ENCODE peak calls at places on chromosomes 12 and 14, in six cellular contexts. T is brain microvascular endothelial cell, S is left ventricle myocardium inferior, E is uterus, J is fibroblast of lung, G is SJSA1. N is an unnamed sample.

GRCh38 chr14:22798528-22798927 is 16.7 kb downstream of the SLC7A7 start:
- DNase-seq in G (no peak), E (no peak), S (no peak), J (no peak), T (no peak), N (no peak)

GRCh38 chr12:65742481-65742971 is 81.8 kb upstream of the HMGA2 start:
- DNase-seq in S (no peak), G (peak; percentile 100), T (peak; percentile 41), E (no peak), J (peak; percentile 54), N (no peak)

GRCh38 chr14:81751198-81751597 is 217.5 kb upstream of the SEL1L start:
- DNase-seq in J (no peak), G (no peak), E (no peak), T (no peak), S (peak; percentile 14), N (no peak)

GRCh38 chr14:76964695-76965094 is 63.8 kb downstream of the IRF2BPL start:
- DNase-seq in E (no peak), J (no peak), G (no peak), S (no peak), T (no peak), N (no peak)

GRCh38 chr14:85625925-85626585 is 96.1 kb downstream of the FLRT2 start:
- DNase-seq in J (peak; percentile 3), S (no peak), E (no peak), T (no peak), G (no peak), N (no peak)

GRCh38 chr14:32932921-32933622 is 5.6 kb upstream of the NPAS3 start:
- DNase-seq in J (no peak), E (no peak), T (no peak), S (peak; percentile 27), G (no peak), N (no peak)

GRCh38 chr12:123364532-123365140 is at the start of gene SBNO1:
- DNase-seq in T (peak; percentile 76), S (peak; percentile 91), E (peak; percentile 94), G (peak; percentile 90), J (peak; percentile 91), N (peak; percentile 93)

GRCh38 chr12:76952995-76953394 is 74.2 kb upstream of the CSRP2 start:
- DNase-seq in G (no peak), E (no peak), S (no peak), J (no peak), T (no peak), N (no peak)

GRCh38 chr14:66009104-66009503 is 477.1 kb upstream of the CCDC196 start:
- DNase-seq in T (peak; percentile 41), E (no peak), S (no peak), G (no peak), J (peak; percentile 41), N (no peak)

GRCh38 chr12:75556306-75556899 is 45.0 kb upstream of the KRR1 start:
- DNase-seq in S (no peak), E (no peak), T (no peak), J (peak; percentile 52), G (no peak), N (no peak)

GRCh38 chr12:26119391-26119981 is 5.4 kb downstream of the BHLHE41 start:
- DNase-seq in G (no peak), T (peak; percentile 61), E (peak; percentile 45), J (peak; percentile 84), S (no peak), N (peak; percentile 39)

GRCh38 chr14:62592877-62593276 is 452.4 kb downstream of the KCNH5 start:
- DNase-seq in J (peak; percentile 59), T (no peak), S (no peak), E (no peak), G (no peak), N (no peak)

GRCh38 chr14:74504874-74505617 is 11.5 kb downstream of the ISCA2 start:
- DNase-seq in J (no peak), E (no peak), T (no peak), S (no peak), G (peak; percentile 36), N (no peak)

GRCh38 chr14:104682107-104682593 is 7.3 kb upstream of the INF2 start:
- DNase-seq in T (no peak), J (no peak), G (no peak), E (no peak), S (peak; percentile 17), N (no peak)

GRCh38 chr12:106897082-106897481 is 58.6 kb upstream of the TMEM263 start:
- DNase-seq in T (no peak), E (no peak), S (no peak), G (no peak), J (peak; percentile 44), N (no peak)

GRCh38 chr12:69575346-69575745 is 9.9 kb upstream of the CCT2 start:
- DNase-seq in E (no peak), S (no peak), T (no peak), G (no peak), J (no peak), N (no peak)

GRCh38 chr12:122846622-122847515 is 11.6 kb downstream of the HIP1R start:
- DNase-seq in G (no peak), T (no peak), E (no peak), S (no peak), J (no peak), N (no peak)

GRCh38 chr14:89740241-89740640 is 214.3 kb downstream of the EFCAB11 start:
- DNase-seq in J (no peak), S (no peak), T (no peak), E (no peak), G (no peak), N (no peak)

GRCh38 chr14:20681348-20682126 is 2.8 kb upstream of the RNASE4 start:
- DNase-seq in G (peak; percentile 84), S (peak; percentile 74), J (peak; percentile 90), T (peak; percentile 95), E (peak; percentile 84), N (peak; percentile 79)

GRCh38 chr14:100670017-100670974 is 56.4 kb upstream of the DLK1 start:
- DNase-seq in T (no peak), E (no peak), J (no peak), S (no peak), G (no peak), N (no peak)

GRCh38 chr12:18383203-18383602 is 121.9 kb downstream of the PIK3C2G start:
- DNase-seq in E (no peak), S (no peak), G (no peak), J (peak; percentile 90), T (peak; percentile 92), N (no peak)

GRCh38 chr12:32272465-32272864 is 126.9 kb upstream of the FGD4 start:
- DNase-seq in E (no peak), T (no peak), G (no peak), J (no peak), S (no peak), N (no peak)

GRCh38 chr12:49637401-49637800 is 14.0 kb downstream of the PRPF40B start:
- DNase-seq in J (no peak), E (no peak), T (no peak), G (no peak), S (no peak), N (no peak)

GRCh38 chr12:104243551-104243950 is 28.0 kb downstream of the TXNRD1 start:
- DNase-seq in J (no peak), E (no peak), S (no peak), G (no peak), T (no peak), N (no peak)

GRCh38 chr12:118645219-118645618 is 268.9 kb downstream of the SUDS3 start:
- DNase-seq in G (no peak), S (peak; percentile 21), T (no peak), J (no peak), E (no peak), N (no peak)

GRCh38 chr12:49346659-49347306 is at the start of gene DNAJC22:
- DNase-seq in J (no peak), T (no peak), S (no peak), G (no peak), E (no peak), N (no peak)

GRCh38 chr14:96653597-96653996 is 143.6 kb upstream of the VRK1 start:
- DNase-seq in G (no peak), T (no peak), E (no peak), J (no peak), S (no peak), N (no peak)

GRCh38 chr14:104685216-104685997 is 4.0 kb upstream of the INF2 start:
- DNase-seq in T (no peak), J (no peak), S (no peak), E (no peak), G (no peak), N (no peak)

GRCh38 chr14:53055003-53055402 is 98.1 kb downstream of the DDHD1 start:
- DNase-seq in S (no peak), J (peak; percentile 79), T (peak; percentile 22), E (no peak), G (no peak), N (peak; percentile 44)

GRCh38 chr14:33432407-33433023 is 493.8 kb downstream of the NPAS3 start:
- DNase-seq in T (peak; percentile 66), S (no peak), J (peak; percentile 63), E (no peak), G (no peak), N (no peak)

GRCh38 chr12:57173089-57173488 is 25.7 kb upstream of the LRP1-AS start:
- DNase-seq in J (no peak), T (no peak), G (no peak), E (no peak), S (no peak), N (peak; percentile 13)
- H3K36me3 ChIP-seq in J (peaks cover 64% of the 10 kb centered on the region), T (peaks cover 60% of the 10 kb centered on the region), G (peaks cover 80% of the 10 kb centered on the region), E (no peaks in the 10 kb centered on the region), S (peaks cover 66% of the 10 kb centered on the region), N (no peaks in the 10 kb centered on the region)

GRCh38 chr12:9319842-9320173 is 111.6 kb upstream of the PZP start:
- DNase-seq in S (no peak), E (no peak), J (no peak), G (no peak), T (no peak), N (no peak)
- H3K36me3 ChIP-seq in S (no peaks in the 10 kb centered on the region), E (no peaks in the 10 kb centered on the region), J (no peaks in the 10 kb centered on the region), G (no peaks in the 10 kb centered on the region), T (no peaks in the 10 kb centered on the region), N (no peaks in the 10 kb centered on the region)

GRCh38 chr12:56351325-56351724 is 8.6 kb downstream of the STAT2 start:
- DNase-seq in S (no peak), J (no peak), E (no peak), T (no peak), G (no peak), N (no peak)

GRCh38 chr12:56350662-56351061 is 9.2 kb downstream of the STAT2 start:
- DNase-seq in G (no peak), J (no peak), E (no peak), S (no peak), T (no peak), N (no peak)

GRCh38 chr12:56346663-56347062 is 8.0 kb downstream of the IL23A start:
- DNase-seq in J (no peak), E (no peak), G (no peak), S (no peak), T (no peak), N (no peak)

GRCh38 chr12:56348776-56349175 is 10.1 kb downstream of the IL23A start:
- DNase-seq in G (no peak), S (no peak), T (no peak), E (no peak), J (no peak), N (no peak)
- H3K36me3 ChIP-seq in G (peaks cover 83% of the 10 kb centered on the region), S (peaks cover 95% of the 10 kb centered on the region), T (peaks cover 84% of the 10 kb centered on the region), E (no peaks in the 10 kb centered on the region), J (peaks cover 22% of the 10 kb centered on the region), N (peaks cover 76% of the 10 kb centered on the region)

DNA sequence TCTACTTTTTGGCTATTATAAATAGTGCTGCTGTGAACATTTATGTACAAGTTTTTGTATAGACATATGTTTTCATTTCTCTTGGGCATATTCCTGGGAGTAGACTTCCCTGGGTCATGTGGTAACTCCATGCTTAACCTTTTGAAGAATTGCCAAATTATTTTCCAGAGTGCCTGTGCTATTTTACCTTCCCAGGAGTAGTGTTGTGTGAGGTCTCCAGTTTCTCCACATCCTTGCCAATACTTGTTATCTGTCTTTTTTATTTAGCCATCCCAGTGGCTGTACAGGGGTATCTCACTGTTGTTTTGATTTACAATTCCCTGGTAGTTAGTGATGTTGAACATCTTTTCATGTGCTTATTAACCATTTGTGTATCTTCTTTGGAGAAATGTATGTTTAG is 18.9 kb downstream of the UBE3B start:
- DNase-seq in G (peak; percentile 69), T (no peak), J (no peak), S (no peak), E (no peak), N (no peak)
- H3K36me3 ChIP-seq in G (peaks cover 54% of the 10 kb centered on the region), T (peaks cover 12% of the 10 kb centered on the region), J (peaks cover 14% of the 10 kb centered on the region), S (peaks cover 91% of the 10 kb centered on the region), E (no peaks in the 10 kb centered on the region), N (peaks cover 75% of the 10 kb centered on the region)